ENCODE peak calls at places on chromosomes 4 and X, in nine cellular contexts. Q is fibroblast of villous mesenchyme, T is A549, J is RWPE2, P is GM12865, Y is AG04450, X is AG09309, N is breast epithelium, S is astrocyte of the cerebellum. F is an unnamed sample.

GRCh38 chr4:36255575-36255974 is 11.3 kb upstream of the ARAP2 start:
- DNase-seq in N (no peak), J (no peak), Y (no peak), P (peak; percentile 92), T (no peak), Q (no peak), S (no peak), X (no peak), F (no peak)

GRCh38 chr4:623914-624626 is 1.3 kb upstream of the PDE6B start:
- DNase-seq in P (no peak), T (no peak), X (no peak), Q (no peak), J (no peak), S (no peak), Y (no peak), N (no peak), F (no peak)

GRCh38 chrX:21166302-21166982 is 207.8 kb upstream of the CNKSR2 start:
- DNase-seq in N (no peak), X (no peak), Y (no peak), P (no peak), Q (no peak), S (peak; percentile 5), T (peak; percentile 6), J (no peak), F (peak; percentile 9)

GRCh38 chr4:184267673-184268573 is 50.2 kb upstream of the ENPP6 start:
- DNase-seq in T (peak; percentile 37), N (no peak), S (peak; percentile 36), Q (peak; percentile 83), X (peak; percentile 81), J (no peak), Y (peak; percentile 68), P (peak; percentile 99), F (peak; percentile 74)

GRCh38 chrX:19670854-19671620 is 155.7 kb upstream of the MAP3K15 start:
- DNase-seq in J (peak; percentile 38), X (no peak), P (no peak), S (peak; percentile 53), Y (peak; percentile 36), Q (peak; percentile 77), T (peak; percentile 55), N (peak; percentile 22), F (peak; percentile 36)

GRCh38 chr4:78059524-78059889 is 2.4 kb downstream of the FRAS1 start:
- DNase-seq in P (peak; percentile 57), J (no peak), T (peak; percentile 57), X (no peak), Y (no peak), S (peak; percentile 42), N (peak; percentile 21), Q (peak; percentile 41), F (no peak)

GRCh38 chrX:44462851-44463250 is 79.8 kb downstream of the FUNDC1 start:
- DNase-seq in N (no peak), J (no peak), S (no peak), T (no peak), P (no peak), Q (no peak), Y (no peak), X (no peak), F (no peak)

GRCh38 chr4:189786447-189786846 is 154.2 kb upstream of the FRG1 start:
- DNase-seq in Y (no peak), P (no peak), T (no peak), Q (no peak), J (no peak), X (no peak), N (no peak), S (no peak), F (no peak)

GRCh38 chr4:128793859-128794667 is 15.4 kb upstream of the JADE1 start:
- DNase-seq in X (no peak), N (no peak), Y (no peak), S (no peak), P (peak; percentile 26), J (no peak), Q (peak; percentile 68), T (no peak), F (no peak)

GRCh38 chr4:154313004-154313587 is 178.5 kb downstream of the DCHS2 start:
- DNase-seq in T (no peak), J (no peak), Y (no peak), X (no peak), N (no peak), Q (no peak), P (no peak), S (no peak), F (no peak)

GRCh38 chr4:146333187-146333894 is 119.0 kb downstream of the REELD1 start:
- DNase-seq in J (no peak), P (peak; percentile 70), X (peak; percentile 59), Q (peak; percentile 91), T (no peak), S (peak; percentile 72), N (no peak), Y (peak; percentile 26), F (no peak)

GRCh38 chr4:156889616-156890594 is 81.7 kb downstream of the PDGFC start:
- DNase-seq in J (no peak), T (no peak), Y (peak; percentile 33), S (peak; percentile 24), N (no peak), P (no peak), Q (peak; percentile 76), X (peak; percentile 72), F (peak; percentile 100)

GRCh38 chr4:102037566-102037965 is 247.0 kb downstream of the BANK1 start:
- DNase-seq in X (no peak), Q (peak; percentile 55), J (no peak), T (no peak), Y (no peak), N (no peak), P (peak; percentile 17), S (no peak), F (no peak)

GRCh38 chr4:136012250-136012649 is 1520.0 kb downstream of the PCDH18 start:
- DNase-seq in Y (no peak), N (no peak), X (no peak), Q (peak; percentile 24), S (no peak), P (no peak), J (no peak), T (no peak), F (no peak)

GRCh38 chr4:48767530-48767929 is 12.5 kb downstream of the FRYL start:
- DNase-seq in T (no peak), X (no peak), P (no peak), N (no peak), Q (no peak), Y (no peak), S (no peak), J (no peak), F (no peak)

GRCh38 chr4:108129226-108129625 is 39.5 kb downstream of the LEF1 start:
- DNase-seq in J (no peak), Y (no peak), X (no peak), N (no peak), Q (no peak), P (no peak), T (no peak), S (no peak), F (no peak)

GRCh38 chr4:108126806-108127205 is 41.9 kb downstream of the LEF1 start:
- DNase-seq in X (no peak), N (no peak), Q (no peak), Y (no peak), P (no peak), J (no peak), S (no peak), T (no peak), F (no peak)

GRCh38 chr4:108135549-108136209 is 33.1 kb downstream of the LEF1 start:
- DNase-seq in Q (no peak), N (peak; percentile 50), T (no peak), S (no peak), P (peak; percentile 27), J (no peak), Y (no peak), X (no peak), F (no peak)

DNA sequence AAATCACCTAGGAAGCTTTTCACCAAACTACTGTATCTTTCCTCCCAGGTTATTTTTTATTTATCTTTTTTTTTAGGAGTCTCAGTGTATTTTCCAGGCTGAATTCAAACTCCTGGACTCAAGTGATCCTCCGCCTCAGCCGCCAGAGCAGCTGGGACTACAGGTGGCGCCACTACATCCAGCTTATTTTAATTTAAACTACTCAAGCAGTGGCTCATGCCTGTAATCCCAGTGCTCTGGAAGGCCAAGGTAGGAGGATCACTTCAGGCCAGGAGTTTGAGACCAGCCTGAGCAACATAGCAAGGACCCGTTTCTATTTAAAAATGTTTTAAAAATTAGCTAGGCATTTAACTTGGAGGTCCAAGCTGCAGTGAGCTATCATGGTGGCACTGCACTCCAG is 37.8 kb downstream of the LEF1 start:
- DNase-seq in S (no peak), Y (no peak), Q (no peak), P (no peak), N (no peak), J (no peak), T (no peak), X (no peak), F (no peak)
- TF ChIP-seq CTCF in S (peak; percentile 6), Y (no peak), Q (peak; percentile 34), P (no peak), N (no peak), J (peak; percentile 13), T (no peak), X (peak; percentile 11), F (peak; percentile 32)

GRCh38 chr4:170026253-170026991 is at the start of gene MFAP3L:
- DNase-seq in P (peak; percentile 90), Y (peak; percentile 63), X (peak; percentile 50), J (peak; percentile 79), T (peak; percentile 71), N (peak; percentile 83), Q (peak; percentile 89), S (peak; percentile 78), F (no peak)

GRCh38 chr4:170022211-170022610 is 4.0 kb downstream of the MFAP3L start:
- DNase-seq in T (no peak), J (no peak), S (no peak), Y (no peak), P (no peak), X (no peak), N (no peak), Q (no peak), F (no peak)

GRCh38 chr4:170030121-170030520 is 3.9 kb upstream of the MFAP3L start:
- DNase-seq in Q (no peak), X (no peak), S (no peak), P (no peak), Y (no peak), T (no peak), N (no peak), J (no peak), F (peak; percentile 71)

GRCh38 chr4:170025523-170026252 is 507 bp downstream of the MFAP3L start:
- DNase-seq in P (no peak), S (no peak), T (peak; percentile 7), J (no peak), X (no peak), N (no peak), Q (no peak), Y (no peak), F (no peak)

GRCh38 chr4:170027181-170027829 is 1.1 kb upstream of the MFAP3L start:
- DNase-seq in P (peak; percentile 96), X (peak; percentile 89), Y (peak; percentile 94), T (peak; percentile 76), Q (peak; percentile 97), S (peak; percentile 95), N (peak; percentile 84), J (peak; percentile 88), F (peak; percentile 76)
- H3K4me3 ChIP-seq in P (peak overlapping the region; percentile 69), X (peak overlapping the region; percentile 85), Y (peak overlapping the region; percentile 75), T (peak overlapping the region; percentile 98), Q (peak overlapping the region; percentile 84), S (peak overlapping the region; percentile 84), N (peak overlapping the region; percentile 92), J (peak overlapping the region; percentile 78), F (peak overlapping the region; percentile 84)

GRCh38 chrX:46376246-46376885 is 168.9 kb downstream of the ZNF674 start:
- DNase-seq in Y (peak; percentile 11), P (peak; percentile 26), T (peak; percentile 59), N (peak; percentile 20), X (peak; percentile 25), S (peak; percentile 54), Q (peak; percentile 61), J (no peak), F (peak; percentile 33)
- TF ChIP-seq CTCF in Y (peak; percentile 46), P (no peak), T (peak; percentile 73), N (no peak), X (peak; percentile 53), S (peak; percentile 39), Q (peak; percentile 47), J (peak; percentile 59), F (peak; percentile 62)

GRCh38 chrX:152832520-152832919 is 1.7 kb downstream of the NSDHL start:
- DNase-seq in N (no peak), Y (no peak), P (no peak), S (no peak), Q (no peak), X (no peak), T (no peak), J (no peak), F (no peak)
- H3K4me3 ChIP-seq in N (no peak overlapping the region), Y (no peak overlapping the region), P (no peak overlapping the region), S (no peak overlapping the region), Q (no peak overlapping the region), X (no peak overlapping the region), T (no peak overlapping the region), J (no peak overlapping the region), F (no peak overlapping the region)

F was measured in epithelial cell of proximal tubule.